ENCODE peak calls at places on chromosome 22, in nine cellular contexts. D, N, V, P, T, A, G, R and W are unnamed samples.

GRCh38 chr22:33006220-33006954 is 51.8 kb downstream of the SYN3 start:
- DNase-seq in T (no peak), G (no peak), P (no peak), A (no peak), N (no peak), V (no peak), R (no peak), D (no peak), W (no peak)

GRCh38 chr22:37416806-37417205 is 10.5 kb downstream of the ELFN2 start:
- DNase-seq in G (no peak), P (peak; percentile 24), V (no peak), N (no peak), T (no peak), A (no peak), D (peak; percentile 40), R (peak; percentile 65), W (no peak)

GRCh38 chr22:27850000-27850465 is 48.5 kb upstream of the MN1 start:
- DNase-seq in R (no peak), D (no peak), V (no peak), T (peak; percentile 41), P (no peak), A (peak; percentile 83), G (peak; percentile 38), N (no peak), W (no peak)

GRCh38 chr22:42334875-42335512 is 64.5 kb upstream of the TCF20 start:
- DNase-seq in R (no peak), D (no peak), G (no peak), T (no peak), P (no peak), V (no peak), A (no peak), N (no peak), W (no peak)

GRCh38 chr22:25069758-25070461 is 117.4 kb downstream of the KIAA1671 start:
- DNase-seq in V (no peak), T (no peak), G (no peak), A (peak; percentile 21), P (no peak), D (no peak), R (peak; percentile 22), N (no peak), W (no peak)

GRCh38 chr22:36548606-36549005 is 19.6 kb upstream of the EIF3D start:
- DNase-seq in A (no peak), P (no peak), G (no peak), N (no peak), D (no peak), R (no peak), V (no peak), T (no peak), W (no peak)

GRCh38 chr22:37229805-37230672 is 14.0 kb downstream of the RAC2 start:
- DNase-seq in T (peak; percentile 46), G (peak; percentile 73), V (peak; percentile 90), P (no peak), R (peak; percentile 85), N (peak; percentile 83), D (peak; percentile 91), A (peak; percentile 38), W (peak; percentile 81)

GRCh38 chr22:20551805-20552449 is 44.5 kb downstream of the MED15 start:
- DNase-seq in D (no peak), N (no peak), T (no peak), A (peak; percentile 19), G (peak; percentile 54), P (peak; percentile 48), R (no peak), V (peak; percentile 44), W (peak; percentile 45)

GRCh38 chr22:48418831-48419230 is 1408.8 kb downstream of the BRD1 start:
- DNase-seq in A (no peak), R (no peak), P (no peak), V (no peak), D (no peak), G (no peak), T (no peak), N (no peak), W (no peak)

GRCh38 chr22:22213231-22213630 is 31.4 kb upstream of the VPREB1 start:
- DNase-seq in P (no peak), V (no peak), A (no peak), T (no peak), D (no peak), N (no peak), R (no peak), G (no peak), W (no peak)

GRCh38 chr22:37010976-37011375 is 8.3 kb downstream of the TST start:
- DNase-seq in R (no peak), A (no peak), N (no peak), P (no peak), G (no peak), V (no peak), D (no peak), T (no peak), W (no peak)

GRCh38 chr22:48443680-48444079 is 1384.0 kb downstream of the BRD1 start:
- DNase-seq in A (no peak), D (no peak), R (no peak), T (no peak), V (no peak), N (no peak), P (no peak), G (no peak), W (no peak)

GRCh38 chr22:46756097-46756496 is 6.4 kb upstream of the TBC1D22A start:
- DNase-seq in T (no peak), P (no peak), A (no peak), V (no peak), N (no peak), D (no peak), G (no peak), R (no peak), W (no peak)

GRCh38 chr22:37533995-37534394 is 14.8 kb upstream of the CARD10 start:
- DNase-seq in P (no peak), T (no peak), D (no peak), N (peak; percentile 74), V (no peak), G (peak; percentile 82), A (peak; percentile 88), R (no peak), W (peak; percentile 62)

GRCh38 chr22:46473896-46474557 is 63.4 kb downstream of the CELSR1 start:
- DNase-seq in N (no peak), V (no peak), R (no peak), D (no peak), A (no peak), T (no peak), G (no peak), P (no peak), W (no peak)

GRCh38 chr22:19909350-19910179 is 32.0 kb upstream of the COMT start:
- DNase-seq in V (peak; percentile 80), T (peak; percentile 85), R (peak; percentile 69), P (peak; percentile 50), N (peak; percentile 75), A (peak; percentile 85), G (peak; percentile 73), D (peak; percentile 80), W (peak; percentile 90)

GRCh38 chr22:39913886-39914285 is 13.0 kb downstream of the GRAP2 start:
- DNase-seq in G (no peak), T (no peak), A (no peak), N (no peak), P (no peak), V (no peak), D (no peak), R (no peak), W (no peak)

GRCh38 chr22:45237065-45237990 is 3.4 kb downstream of the KIAA0930 start:
- DNase-seq in G (no peak), A (no peak), T (no peak), N (no peak), R (no peak), V (no peak), P (no peak), D (no peak), W (no peak)

GRCh38 chr22:39927544-39927943 is 26.7 kb downstream of the GRAP2 start:
- DNase-seq in N (no peak), D (peak; percentile 67), V (no peak), R (no peak), G (no peak), A (no peak), T (no peak), P (no peak), W (no peak)

GRCh38 chr22:26322179-26322905 is 106.7 kb upstream of the ASPHD2 start:
- DNase-seq in R (no peak), T (no peak), D (no peak), P (no peak), G (peak; percentile 97), V (no peak), N (peak; percentile 75), A (peak; percentile 9), W (peak; percentile 90)

GRCh38 chr22:17536269-17536668 is 27.0 kb upstream of the SLC25A18 start:
- DNase-seq in A (peak; percentile 21), P (peak; percentile 15), T (no peak), V (no peak), R (no peak), D (no peak), N (no peak), G (peak; percentile 37), W (peak; percentile 27)